ENCODE peak calls at places on chromosomes 1 and 21, in four cellular contexts. One of them, this sample, is unnamed.

GRCh38 chr1:220689696-220690095 is 467 bp upstream of the C1orf115 start:
- ATAC-seq in upper lobe of left lung: no peak
- ATAC-seq in K562: no peak
- ATAC-seq in Panc1: no peak
- ATAC-seq in this sample: no peak

GRCh38 chr1:155184835-155185782 is 11.5 kb downstream of the TRIM46 start:
- ATAC-seq in upper lobe of left lung: peak
- ATAC-seq in K562: peak
- ATAC-seq in Panc1: peak
- ATAC-seq in this sample: peak

GRCh38 chr1:227369102-227369760 is 50.9 kb upstream of the CDC42BPA start:
- ATAC-seq in upper lobe of left lung: no peak
- ATAC-seq in K562: peak
- ATAC-seq in Panc1: no peak
- ATAC-seq in this sample: no peak

GRCh38 chr21:44514218-44514520 is 25.8 kb downstream of the KRTAP10-1 start:
- ATAC-seq in upper lobe of left lung: no peak
- ATAC-seq in K562: no peak
- ATAC-seq in Panc1: no peak
- ATAC-seq in this sample: no peak

GRCh38 chr1:241888232-241888631 is 40.2 kb downstream of the EXO1 start:
- ATAC-seq in upper lobe of left lung: no peak
- ATAC-seq in K562: no peak
- ATAC-seq in Panc1: no peak
- ATAC-seq in this sample: no peak

GRCh38 chr21:28142692-28143091 is 850.0 kb downstream of the LTN1 start:
- ATAC-seq in upper lobe of left lung: no peak
- ATAC-seq in K562: no peak
- ATAC-seq in Panc1: no peak
- ATAC-seq in this sample: peak

GRCh38 chr1:74767490-74767889 is 34.5 kb downstream of the TYW3 start:
- ATAC-seq in upper lobe of left lung: no peak
- ATAC-seq in K562: peak
- ATAC-seq in Panc1: no peak
- ATAC-seq in this sample: no peak

GRCh38 chr1:161081151-161081405 is 8.3 kb downstream of the NECTIN4 start:
- ATAC-seq in upper lobe of left lung: no peak
- ATAC-seq in K562: no peak
- ATAC-seq in Panc1: no peak
- ATAC-seq in this sample: no peak

GRCh38 chr1:228825840-228826484 is 90.7 kb downstream of the RHOU start:
- ATAC-seq in upper lobe of left lung: no peak
- ATAC-seq in K562: no peak
- ATAC-seq in Panc1: no peak
- ATAC-seq in this sample: no peak

GRCh38 chr1:196680107-196680506 is 28.3 kb downstream of the CFH start:
- ATAC-seq in upper lobe of left lung: no peak
- ATAC-seq in K562: no peak
- ATAC-seq in Panc1: no peak
- ATAC-seq in this sample: no peak

GRCh38 chr1:233019921-233020320 is 69.5 kb downstream of the NTPCR start:
- ATAC-seq in upper lobe of left lung: no peak
- ATAC-seq in K562: no peak
- ATAC-seq in Panc1: no peak
- ATAC-seq in this sample: no peak

GRCh38 chr1:21626921-21627339 is 42.2 kb downstream of the RAP1GAP start:
- ATAC-seq in upper lobe of left lung: no peak
- ATAC-seq in K562: no peak
- ATAC-seq in Panc1: no peak
- ATAC-seq in this sample: no peak

GRCh38 chr1:15020943-15021745 is 132.4 kb upstream of the TMEM51 start:
- ATAC-seq in upper lobe of left lung: no peak
- ATAC-seq in K562: peak
- ATAC-seq in Panc1: no peak
- ATAC-seq in this sample: peak

GRCh38 chr1:193406901-193407300 is 220.5 kb upstream of the B3GALT2 start:
- ATAC-seq in upper lobe of left lung: no peak
- ATAC-seq in K562: peak
- ATAC-seq in Panc1: no peak
- ATAC-seq in this sample: no peak

GRCh38 chr1:157862114-157863070 is 20.8 kb upstream of the CD5L start:
- ATAC-seq in upper lobe of left lung: no peak
- ATAC-seq in K562: no peak
- ATAC-seq in Panc1: no peak
- ATAC-seq in this sample: no peak

GRCh38 chr1:87786861-87787548 is 458.3 kb downstream of the LMO4 start:
- ATAC-seq in upper lobe of left lung: no peak
- ATAC-seq in K562: peak
- ATAC-seq in Panc1: no peak
- ATAC-seq in this sample: no peak

GRCh38 chr1:215606036-215606435 is 38.9 kb downstream of the KCTD3 start:
- ATAC-seq in upper lobe of left lung: no peak
- ATAC-seq in K562: no peak
- ATAC-seq in Panc1: no peak
- ATAC-seq in this sample: no peak

GRCh38 chr1:227234998-227235405 is 83.3 kb downstream of the CDC42BPA start:
- ATAC-seq in upper lobe of left lung: no peak
- ATAC-seq in K562: peak
- ATAC-seq in Panc1: peak
- ATAC-seq in this sample: no peak

GRCh38 chr1:96872757-96873156 is 151.2 kb downstream of the PTBP2 start:
- ATAC-seq in upper lobe of left lung: no peak
- ATAC-seq in K562: no peak
- ATAC-seq in Panc1: no peak
- ATAC-seq in this sample: no peak

GRCh38 chr1:21289700-21290545 is at the start of gene ECE1:
- ATAC-seq in upper lobe of left lung: peak
- ATAC-seq in K562: no peak
- ATAC-seq in Panc1: peak
- ATAC-seq in this sample: peak

GRCh38 chr1:237875291-237875690 is 15.4 kb downstream of the ZP4 start:
- ATAC-seq in upper lobe of left lung: no peak
- ATAC-seq in K562: no peak
- ATAC-seq in Panc1: no peak
- ATAC-seq in this sample: no peak

GRCh38 chr1:226047495-226047894 is 15.0 kb upstream of the H3-3A start:
- ATAC-seq in upper lobe of left lung: no peak
- ATAC-seq in K562: peak
- ATAC-seq in Panc1: no peak
- ATAC-seq in this sample: no peak

GRCh38 chr1:47534417-47534816 is 96.6 kb downstream of the FOXD2 start:
- ATAC-seq in upper lobe of left lung: no peak
- ATAC-seq in K562: peak
- ATAC-seq in Panc1: no peak
- ATAC-seq in this sample: no peak

DNA sequence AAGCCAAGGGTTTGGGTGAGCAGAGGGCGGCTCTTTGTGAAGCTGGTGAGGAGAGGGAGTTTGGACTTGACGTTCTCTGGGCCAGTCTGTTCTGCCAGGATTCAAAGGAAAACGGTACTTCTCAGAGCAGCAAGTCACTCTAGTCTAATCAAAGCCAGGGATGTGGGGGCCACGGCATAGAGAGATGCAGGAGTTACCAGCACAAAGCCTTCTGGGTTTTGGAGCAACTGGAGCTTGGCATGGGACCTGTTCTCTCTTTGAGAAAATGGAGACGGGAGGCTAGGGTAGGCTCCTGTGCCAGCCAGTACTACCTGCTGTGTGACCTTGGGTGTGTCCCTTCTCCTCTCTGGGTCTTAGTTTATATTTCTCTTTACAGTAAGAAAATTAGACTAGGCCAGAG is 2.1 kb downstream of the TXLNA start:
- ATAC-seq in upper lobe of left lung: no peak
- ATAC-seq in K562: no peak
- ATAC-seq in Panc1: no peak
- ATAC-seq in this sample: no peak
- H3K27ac ChIP-seq in upper lobe of left lung: peak
- H3K27ac ChIP-seq in K562: peak
- H3K27ac ChIP-seq in Panc1: peak
- H3K27ac ChIP-seq in this sample: no peak

GRCh38 chr1:156834322-156834721 is 17.7 kb upstream of the SH2D2A start:
- ATAC-seq in upper lobe of left lung: no peak
- ATAC-seq in K562: no peak
- ATAC-seq in Panc1: no peak
- ATAC-seq in this sample: no peak
- TF ChIP-seq POLR2AphosphoS5 in upper lobe of left lung: no peak
- TF ChIP-seq POLR2AphosphoS5 in K562: no peak
- TF ChIP-seq POLR2AphosphoS5 in Panc1: no peak
- TF ChIP-seq POLR2AphosphoS5 in this sample: no peak

GRCh38 chr21:41766883-41767605 is at the start of gene RIPK4:
- ATAC-seq in upper lobe of left lung: peak
- ATAC-seq in K562: no peak
- ATAC-seq in Panc1: peak
- ATAC-seq in this sample: no peak
- H3K27ac ChIP-seq in upper lobe of left lung: peak
- H3K27ac ChIP-seq in K562: no peak
- H3K27ac ChIP-seq in Panc1: peak
- H3K27ac ChIP-seq in this sample: peak

DNA sequence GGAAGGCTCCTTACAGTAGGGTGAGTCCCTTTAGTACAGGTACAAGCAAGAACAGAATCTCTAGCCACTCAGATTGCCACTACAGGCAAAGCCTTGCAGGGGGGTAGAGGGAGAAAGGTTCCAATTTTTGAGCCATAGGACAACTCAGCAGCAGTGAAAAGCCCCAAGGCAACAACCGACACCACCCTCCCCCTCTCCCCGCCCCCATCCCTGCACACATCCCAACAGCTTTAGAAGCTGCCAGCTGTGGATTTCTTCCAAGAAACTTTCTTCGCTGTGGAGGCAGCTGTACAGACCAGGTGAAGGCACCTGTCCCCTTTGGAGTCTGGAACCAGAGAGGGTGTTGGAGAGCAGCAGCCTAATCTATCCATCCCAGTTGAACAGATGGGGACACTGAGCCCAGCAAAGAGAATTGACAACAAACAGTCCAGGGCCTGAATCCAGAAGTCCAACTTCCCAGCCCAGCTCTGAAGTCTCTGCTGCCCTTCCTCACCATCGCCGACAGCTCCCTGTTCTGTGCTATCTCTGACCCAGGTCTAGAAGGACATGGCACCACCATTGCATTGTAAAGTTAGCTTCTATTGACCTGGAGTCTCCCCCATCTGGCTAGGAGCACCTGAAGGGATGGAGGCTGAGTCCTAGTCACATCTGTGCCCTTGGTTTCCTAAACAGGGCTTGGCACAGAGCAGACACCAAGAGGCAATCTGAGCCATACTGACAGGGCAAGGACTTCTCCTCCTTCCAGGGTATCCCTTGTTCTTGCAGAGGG is 2.2 kb downstream of the TENT5B start:
- ATAC-seq in upper lobe of left lung: no peak
- ATAC-seq in K562: no peak
- ATAC-seq in Panc1: peak
- ATAC-seq in this sample: no peak
- TF ChIP-seq POLR2AphosphoS5 in upper lobe of left lung: no peak
- TF ChIP-seq POLR2AphosphoS5 in K562: no peak
- TF ChIP-seq POLR2AphosphoS5 in Panc1: no peak
- TF ChIP-seq POLR2AphosphoS5 in this sample: no peak

DNA sequence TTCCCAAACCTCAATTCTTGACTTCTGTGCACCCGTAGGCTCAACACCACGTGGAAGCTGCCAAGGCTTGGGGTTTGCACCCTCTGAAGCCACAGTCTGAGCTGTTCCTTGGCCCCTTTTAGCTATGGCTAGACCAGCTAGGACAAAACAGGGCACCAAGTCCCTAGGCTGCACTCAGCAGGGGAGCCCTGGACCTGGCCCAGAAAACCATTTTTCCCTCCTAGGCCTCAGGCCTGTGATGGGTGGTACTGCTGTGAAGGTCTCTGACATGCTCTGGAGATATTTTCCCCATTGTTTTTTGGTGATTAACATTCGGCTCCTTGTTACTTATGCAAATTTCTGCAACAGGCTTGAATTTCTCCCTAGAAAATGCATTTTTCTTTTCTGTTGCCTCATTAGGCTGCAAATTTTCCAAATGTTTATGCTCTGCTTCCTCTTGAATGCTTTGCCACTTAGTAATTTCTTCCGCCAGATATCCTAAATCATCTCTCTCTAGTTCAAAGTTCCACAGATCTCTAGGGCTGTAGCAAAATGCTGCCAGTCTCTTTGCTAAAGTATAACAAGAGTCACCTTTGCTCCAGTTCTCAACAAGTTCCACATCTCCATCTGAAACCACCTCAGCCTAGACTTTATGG is 69.0 kb upstream of the KRTAP19-8 start:
- ATAC-seq in upper lobe of left lung: no peak
- ATAC-seq in K562: no peak
- ATAC-seq in Panc1: no peak
- ATAC-seq in this sample: no peak
- H3K27ac ChIP-seq in upper lobe of left lung: no peak
- H3K27ac ChIP-seq in K562: no peak
- H3K27ac ChIP-seq in Panc1: no peak
- H3K27ac ChIP-seq in this sample: no peak

DNA sequence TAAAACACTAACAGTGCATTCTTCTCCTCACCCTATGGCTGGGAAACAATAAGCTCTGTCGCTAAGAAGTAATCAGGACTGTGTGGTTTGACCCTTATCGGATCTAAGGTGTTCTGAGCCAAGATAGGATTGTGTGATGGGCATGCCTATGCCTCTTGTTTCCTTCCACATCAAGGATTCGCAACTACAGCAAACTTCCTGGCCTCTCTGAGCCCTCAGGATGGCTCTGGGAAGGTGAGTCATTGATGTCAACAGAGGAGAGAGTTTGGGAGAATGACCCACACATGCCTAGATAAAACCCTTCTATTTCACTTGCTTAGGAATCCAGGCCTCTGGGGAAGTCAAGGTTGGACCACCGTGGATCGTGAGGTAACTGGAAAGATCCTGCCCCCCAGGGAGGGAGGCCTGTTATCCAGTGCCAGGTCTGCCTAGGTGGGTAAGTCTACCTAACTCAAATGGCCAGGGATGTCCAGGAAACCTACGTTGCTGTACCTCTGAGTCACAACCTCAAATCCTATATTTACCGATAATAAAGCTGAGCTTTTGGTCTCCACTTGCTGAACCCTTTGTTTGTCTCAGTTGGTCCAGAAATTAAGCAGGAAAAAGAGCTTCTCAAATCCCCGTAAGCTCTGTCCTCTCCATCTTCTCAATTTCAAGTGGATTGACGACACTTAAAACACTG is 27.4 kb downstream of the TIAM1 start:
- ATAC-seq in upper lobe of left lung: no peak
- ATAC-seq in K562: no peak
- ATAC-seq in Panc1: no peak
- ATAC-seq in this sample: no peak
- TF ChIP-seq POLR2AphosphoS5 in upper lobe of left lung: no peak
- TF ChIP-seq POLR2AphosphoS5 in K562: no peak
- TF ChIP-seq POLR2AphosphoS5 in Panc1: no peak
- TF ChIP-seq POLR2AphosphoS5 in this sample: no peak